ENCODE peak calls at places on chromosomes 5 and 9, in four cellular contexts. D is glutamatergic neuron, K is KG1, N is GM13977. P is an unnamed sample.

GRCh38 chr9:91162784-91163440 is 198.8 kb downstream of the AUH start:
- DNase-seq in K (peak; percentile 73), N (peak; percentile 61), D (no peak), P (no peak)

GRCh38 chr5:55850839-55851674 is at the start of gene IL31RA:
- DNase-seq in K (no peak), N (no peak), D (no peak), P (no peak)

GRCh38 chr5:1820381-1820780 is 19.2 kb downstream of the NDUFS6 start:
- DNase-seq in K (no peak), D (peak; percentile 46), N (no peak), P (no peak)

GRCh38 chr5:33306758-33307157 is 134.0 kb upstream of the TARS1 start:
- DNase-seq in D (no peak), K (no peak), N (no peak), P (no peak)

GRCh38 chr5:94366811-94367210 is 251.6 kb downstream of the KIAA0825 start:
- DNase-seq in N (no peak), K (no peak), D (no peak), P (no peak)

GRCh38 chr9:110088099-110088498 is 119.9 kb downstream of the C9orf152 start:
- DNase-seq in D (no peak), K (no peak), N (no peak), P (no peak)

GRCh38 chr5:178651046-178651810 is 24.4 kb upstream of the CLK4 start:
- DNase-seq in K (no peak), N (no peak), D (no peak), P (no peak)

GRCh38 chr9:34578241-34579096 is 11.1 kb downstream of the CNTFR start:
- DNase-seq in N (no peak), D (peak; percentile 79), K (no peak), P (peak; percentile 44)

GRCh38 chr5:79511945-79512493 is 1.9 kb downstream of the HOMER1 start:
- DNase-seq in N (no peak), K (no peak), D (no peak), P (no peak)

GRCh38 chr5:3858524-3858923 is 262.9 kb downstream of the IRX1 start:
- DNase-seq in N (no peak), D (no peak), K (no peak), P (no peak)

GRCh38 chr5:79962580-79963222 is 28.4 kb downstream of the MTX3 start:
- DNase-seq in D (peak; percentile 44), K (no peak), N (no peak), P (peak; percentile 39)

GRCh38 chr5:117318528-117318927 is 743.9 kb upstream of the SEMA6A start:
- DNase-seq in N (no peak), D (no peak), K (no peak), P (no peak)

GRCh38 chr9:89527084-89527483 is 29.2 kb upstream of the SEMA4D start:
- DNase-seq in D (no peak), K (peak; percentile 36), N (no peak), P (no peak)

P was measured in WERI-Rb-1.